ENCODE peak calls at places on chromosomes 12 and 14, in four cellular contexts. One of them, this sample, is unnamed.

GRCh38 chr14:85762523-85762922 is 232.6 kb downstream of the FLRT2 start:
- DNase-seq in KG1: no peak
- DNase-seq in fibroblast of the conjunctiva: peak
- DNase-seq in occipital lobe: no peak
- DNase-seq in this sample: no peak

GRCh38 chr12:29710104-29710503 is 73.6 kb downstream of the TMTC1 start:
- DNase-seq in KG1: no peak
- DNase-seq in fibroblast of the conjunctiva: no peak
- DNase-seq in occipital lobe: peak
- DNase-seq in this sample: no peak

GRCh38 chr14:64880382-64881121 is 845 bp upstream of the SPTB start:
- DNase-seq in KG1: no peak
- DNase-seq in fibroblast of the conjunctiva: no peak
- DNase-seq in occipital lobe: peak
- DNase-seq in this sample: no peak

GRCh38 chr12:79407671-79408622 is 282.8 kb downstream of the PAWR start:
- DNase-seq in KG1: no peak
- DNase-seq in fibroblast of the conjunctiva: peak
- DNase-seq in occipital lobe: no peak
- DNase-seq in this sample: peak

GRCh38 chr14:20417250-20418186 is 4.2 kb upstream of the TEP1 start:
- DNase-seq in KG1: no peak
- DNase-seq in fibroblast of the conjunctiva: no peak
- DNase-seq in occipital lobe: no peak
- DNase-seq in this sample: no peak

GRCh38 chr14:32578181-32578580 is 249.1 kb downstream of the AKAP6 start:
- DNase-seq in KG1: no peak
- DNase-seq in fibroblast of the conjunctiva: no peak
- DNase-seq in occipital lobe: no peak
- DNase-seq in this sample: no peak

GRCh38 chr12:77940011-77940423 is 109.3 kb downstream of the NAV3 start:
- DNase-seq in KG1: no peak
- DNase-seq in fibroblast of the conjunctiva: peak
- DNase-seq in occipital lobe: no peak
- DNase-seq in this sample: peak

GRCh38 chr14:70098257-70098809 is 90.4 kb downstream of the SLC8A3 start:
- DNase-seq in KG1: no peak
- DNase-seq in fibroblast of the conjunctiva: no peak
- DNase-seq in occipital lobe: peak
- DNase-seq in this sample: no peak

GRCh38 chr12:25194211-25194610 is 749 bp downstream of the DNAI7 start:
- DNase-seq in KG1: no peak
- DNase-seq in fibroblast of the conjunctiva: no peak
- DNase-seq in occipital lobe: no peak
- DNase-seq in this sample: no peak

GRCh38 chr14:24408764-24409163 is 10.0 kb downstream of the NYNRIN start:
- DNase-seq in KG1: no peak
- DNase-seq in fibroblast of the conjunctiva: peak
- DNase-seq in occipital lobe: no peak
- DNase-seq in this sample: no peak

GRCh38 chr14:95497561-95498011 is 18.9 kb downstream of the SYNE3 start:
- DNase-seq in KG1: no peak
- DNase-seq in fibroblast of the conjunctiva: no peak
- DNase-seq in occipital lobe: no peak
- DNase-seq in this sample: no peak

GRCh38 chr12:77388611-77389265 is 323.4 kb upstream of the E2F7 start:
- DNase-seq in KG1: no peak
- DNase-seq in fibroblast of the conjunctiva: no peak
- DNase-seq in occipital lobe: no peak
- DNase-seq in this sample: no peak

This sample was measured in AG04450.